ENCODE peak calls at places on chromosome X, in four cellular contexts. L is tibial nerve, W is stomach, C is spleen. O is an unnamed sample.

GRCh38 chrX:4243759-4244158 is 530.3 kb upstream of the PRKX start:
- DNase-seq in L (no peak), W (no peak), C (no peak), O (no peak)

GRCh38 chrX:150731795-150732194 is 38.6 kb downstream of the MTMR1 start:
- DNase-seq in L (no peak), W (no peak), C (no peak), O (no peak)

GRCh38 chrX:154046262-154046771 is 26.6 kb upstream of the IRAK1 start:
- DNase-seq in L (peak), W (no peak), C (no peak), O (peak)

GRCh38 chrX:22134681-22135080 is 102.6 kb downstream of the PHEX start:
- DNase-seq in L (no peak), W (no peak), C (no peak), O (no peak)

GRCh38 chrX:124717537-124717936 is 371.2 kb downstream of the SH2D1A start:
- DNase-seq in L (no peak), W (no peak), C (no peak), O (no peak)

GRCh38 chrX:111823068-111823467 is 52.9 kb upstream of the TRPC5OS start:
- DNase-seq in L (no peak), W (no peak), C (no peak), O (no peak)

GRCh38 chrX:17986440-17986839 is 125.3 kb upstream of the RAI2 start:
- DNase-seq in L (no peak), W (no peak), C (no peak), O (no peak)

GRCh38 chrX:152897216-152898144 is at the start of gene ZNF185:
- DNase-seq in L (no peak), W (peak), C (peak), O (no peak)

GRCh38 chrX:136725446-136726104 is 55.2 kb downstream of the ARHGEF6 start:
- DNase-seq in L (no peak), W (no peak), C (no peak), O (peak)

GRCh38 chrX:38318196-38318595 is 9.1 kb downstream of the RPGR start:
- DNase-seq in L (no peak), W (no peak), C (no peak), O (no peak)

GRCh38 chrX:2176274-2176673 is 324.5 kb downstream of the DHRSX start:
- DNase-seq in L (no peak), W (no peak), C (no peak), O (no peak)

GRCh38 chrX:149881081-149881711 is at the start of gene MAGEA8:
- DNase-seq in L (no peak), W (no peak), C (no peak), O (no peak)

GRCh38 chrX:153245288-153245731 is 66.2 kb downstream of the MAGEA1 start:
- DNase-seq in L (no peak), W (no peak), C (no peak), O (no peak)

GRCh38 chrX:72102760-72103159 is 29.0 kb downstream of the RTL5 start:
- DNase-seq in L (no peak), W (peak), C (no peak), O (no peak)

GRCh38 chrX:15146515-15146914 is 123.4 kb downstream of the ASB9 start:
- DNase-seq in L (no peak), W (peak), C (no peak), O (no peak)

GRCh38 chrX:129193357-129193756 is 329.9 kb downstream of the SMARCA1 start:
- DNase-seq in L (peak), W (no peak), C (no peak), O (no peak)

GRCh38 chrX:128891554-128891953 is 631.7 kb downstream of the SMARCA1 start:
- DNase-seq in L (no peak), W (no peak), C (no peak), O (no peak)

GRCh38 chrX:23223169-23223568 is 111.5 kb upstream of the PTCHD1 start:
- DNase-seq in L (no peak), W (no peak), C (no peak), O (no peak)

GRCh38 chrX:154902408-154902807 is 16.3 kb downstream of the F8A1 start:
- DNase-seq in L (no peak), W (no peak), C (no peak), O (no peak)

GRCh38 chrX:29542147-29542546 is 673.2 kb upstream of the MAGEB2 start:
- DNase-seq in L (no peak), W (no peak), C (no peak), O (no peak)

GRCh38 chrX:25019707-25020390 is 4.1 kb upstream of the ARX start:
- DNase-seq in L (no peak), W (no peak), C (no peak), O (no peak)

GRCh38 chrX:154436597-154437397 is at the start of gene GDI1:
- DNase-seq in L (no peak), W (peak), C (peak), O (peak)

GRCh38 chrX:23331701-23332100 is 2.9 kb upstream of the PTCHD1 start:
- DNase-seq in L (no peak), W (no peak), C (no peak), O (no peak)

GRCh38 chrX:154411981-154412340 is 622 bp downstream of the TAFAZZIN start:
- DNase-seq in L (peak), W (peak), C (peak), O (peak)

GRCh38 chrX:140712413-140713173 is 3.0 kb downstream of the LINC00632 start:
- DNase-seq in L (peak), W (peak), C (no peak), O (peak)

GRCh38 chrX:63506320-63506719 is 155.2 kb upstream of the SPIN4 start:
- DNase-seq in L (no peak), W (no peak), C (no peak), O (no peak)

GRCh38 chrX:73922856-73923429 is 359.9 kb downstream of the CHIC1 start:
- DNase-seq in L (no peak), W (no peak), C (no peak), O (no peak)

GRCh38 chrX:5672099-5672498 is 556.6 kb downstream of the NLGN4X start:
- DNase-seq in L (no peak), W (no peak), C (no peak), O (no peak)

GRCh38 chrX:154374361-154375155 is at the start of gene FLNA:
- DNase-seq in L (no peak), W (peak), C (peak), O (peak)

GRCh38 chrX:76453737-76454406 is 26.4 kb downstream of the MAGEE1 start:
- DNase-seq in L (no peak), W (no peak), C (peak), O (no peak)

GRCh38 chrX:148609766-148610698 is 109.6 kb downstream of the AFF2 start:
- DNase-seq in L (no peak), W (no peak), C (no peak), O (no peak)

GRCh38 chrX:126137899-126138298 is 28.2 kb downstream of the DCAF12L2 start:
- DNase-seq in L (no peak), W (no peak), C (no peak), O (no peak)
- TF ChIP-seq CTCF in L (no peak), W (no peak), C (no peak), O (no peak)

DNA sequence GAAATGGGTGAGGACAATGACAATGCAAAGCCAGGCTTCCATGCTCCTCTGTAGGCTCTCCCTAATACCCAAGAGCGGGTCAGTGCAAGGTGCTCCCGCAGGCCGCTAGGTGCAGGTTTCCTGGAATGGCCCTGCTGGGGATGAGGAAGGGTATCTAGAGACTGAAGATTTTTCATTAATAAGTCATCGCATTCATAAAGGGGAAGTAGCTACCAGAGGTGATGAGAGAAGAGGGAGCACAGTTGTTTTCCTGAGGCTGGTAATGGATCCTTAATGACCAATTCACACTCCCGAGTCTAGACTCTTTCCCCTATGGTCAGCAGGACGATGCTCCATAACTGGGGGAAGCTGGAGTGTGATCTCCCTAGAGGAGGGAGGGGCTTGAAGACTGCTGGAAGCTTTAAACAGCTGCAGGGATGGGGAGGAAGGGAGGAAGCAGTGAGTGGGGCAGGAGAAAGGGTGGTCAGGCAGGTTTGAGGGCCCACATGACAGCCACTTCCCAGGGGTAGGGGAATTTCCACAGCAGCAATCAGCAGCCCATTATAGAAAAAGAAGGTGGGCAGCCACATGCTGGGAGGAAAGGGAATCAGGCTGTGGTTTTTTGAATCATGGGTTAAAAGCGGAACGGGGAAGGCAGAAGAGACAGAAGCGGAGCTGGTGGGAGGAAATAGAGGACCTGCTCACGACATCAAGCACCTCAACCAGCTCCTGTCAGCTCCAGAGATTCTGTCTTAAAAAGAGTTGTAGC is 10.2 kb upstream of the ATP6AP2 start:
- DNase-seq in L (no peak), W (no peak), C (no peak), O (no peak)
- H3K27ac ChIP-seq in L (no peak), W (no peak), C (no peak), O (no peak)

GRCh38 chrX:69060631-69061408 is 104.4 kb downstream of the PJA1 start:
- DNase-seq in L (peak), W (peak), C (no peak), O (no peak)
- TF ChIP-seq POLR2A in L (no peak), W (no peak), C (no peak), O (no peak)

GRCh38 chrX:116490091-116490490 is 27.3 kb upstream of the CT83 start:
- DNase-seq in L (no peak), W (no peak), C (no peak), O (no peak)
- TF ChIP-seq CTCF in L (peak), W (no peak), C (no peak), O (peak)

GRCh38 chrX:48695524-48695875 is 1.0 kb upstream of the SUV39H1 start:
- DNase-seq in L (no peak), W (no peak), C (peak), O (no peak)
- H3K27ac ChIP-seq in L (peak), W (peak), C (no peak), O (peak)

GRCh38 chrX:47218920-47219815 is 687 bp downstream of the CDK16 start:
- DNase-seq in L (no peak), W (no peak), C (peak), O (peak)
- TF ChIP-seq POLR2A in L (no peak), W (no peak), C (no peak), O (no peak)

GRCh38 chrX:19888419-19888879 is 1.0 kb upstream of the SH3KBP1 start:
- DNase-seq in L (no peak), W (no peak), C (no peak), O (no peak)
- TF ChIP-seq CTCF in L (peak), W (peak), C (peak), O (peak)

O was measured in sigmoid colon.